ENCODE peak calls at places on chromosomes 6 and 20, in eight cellular contexts. One of them, this sample, is unnamed.

GRCh38 chr20:23448167-23448566 is 4.5 kb downstream of the CST11 start:
- DNase-seq in left ventricle myocardium inferior: no peak
- DNase-seq in CD4-positive, alpha-beta T cell: no peak
- DNase-seq in foreskin fibroblast: no peak
- DNase-seq in choroid plexus epithelial cell: no peak
- DNase-seq in H9: no peak
- DNase-seq in fibroblast of lung: no peak
- DNase-seq in heart left ventricle: no peak
- DNase-seq in this sample: no peak

GRCh38 chr6:35166160-35166919 is 25.2 kb upstream of the TCP11 start:
- DNase-seq in choroid plexus epithelial cell: no peak
- DNase-seq in foreskin fibroblast: no peak
- DNase-seq in fibroblast of lung: no peak
- DNase-seq in CD4-positive, alpha-beta T cell: no peak
- DNase-seq in left ventricle myocardium inferior: no peak
- DNase-seq in H9: no peak
- DNase-seq in heart left ventricle: no peak
- DNase-seq in this sample: no peak

GRCh38 chr6:106089981-106090380 is 3.8 kb downstream of the PRDM1 start:
- DNase-seq in heart left ventricle: no peak
- DNase-seq in H9: no peak
- DNase-seq in choroid plexus epithelial cell: peak; percentile 73
- DNase-seq in CD4-positive, alpha-beta T cell: no peak
- DNase-seq in left ventricle myocardium inferior: no peak
- DNase-seq in fibroblast of lung: peak; percentile 54
- DNase-seq in foreskin fibroblast: no peak
- DNase-seq in this sample: no peak

GRCh38 chr6:63427951-63428350 is 108.2 kb upstream of the LGSN start:
- DNase-seq in left ventricle myocardium inferior: no peak
- DNase-seq in foreskin fibroblast: no peak
- DNase-seq in H9: no peak
- DNase-seq in heart left ventricle: no peak
- DNase-seq in CD4-positive, alpha-beta T cell: no peak
- DNase-seq in choroid plexus epithelial cell: no peak
- DNase-seq in fibroblast of lung: no peak
- DNase-seq in this sample: no peak

GRCh38 chr6:40036186-40036585 is 101.9 kb upstream of the MOCS1 start:
- DNase-seq in choroid plexus epithelial cell: no peak
- DNase-seq in H9: no peak
- DNase-seq in CD4-positive, alpha-beta T cell: no peak
- DNase-seq in heart left ventricle: no peak
- DNase-seq in foreskin fibroblast: no peak
- DNase-seq in fibroblast of lung: no peak
- DNase-seq in left ventricle myocardium inferior: no peak
- DNase-seq in this sample: no peak

GRCh38 chr6:1940381-1940780 is 305.0 kb downstream of the GMDS start:
- DNase-seq in foreskin fibroblast: no peak
- DNase-seq in CD4-positive, alpha-beta T cell: no peak
- DNase-seq in left ventricle myocardium inferior: no peak
- DNase-seq in fibroblast of lung: peak; percentile 20
- DNase-seq in H9: no peak
- DNase-seq in choroid plexus epithelial cell: peak; percentile 74
- DNase-seq in heart left ventricle: no peak
- DNase-seq in this sample: peak; percentile 27

GRCh38 chr20:17709361-17710293 is 9.9 kb downstream of the BANF2 start:
- DNase-seq in left ventricle myocardium inferior: no peak
- DNase-seq in fibroblast of lung: no peak
- DNase-seq in H9: no peak
- DNase-seq in heart left ventricle: no peak
- DNase-seq in foreskin fibroblast: no peak
- DNase-seq in CD4-positive, alpha-beta T cell: no peak
- DNase-seq in choroid plexus epithelial cell: no peak
- DNase-seq in this sample: no peak

GRCh38 chr6:32974541-32975308 is 6.3 kb downstream of the BRD2 start:
- DNase-seq in choroid plexus epithelial cell: no peak
- DNase-seq in heart left ventricle: peak; percentile 58
- DNase-seq in fibroblast of lung: no peak
- DNase-seq in left ventricle myocardium inferior: no peak
- DNase-seq in H9: no peak
- DNase-seq in foreskin fibroblast: no peak
- DNase-seq in CD4-positive, alpha-beta T cell: no peak
- DNase-seq in this sample: no peak

GRCh38 chr20:20359628-20360027 is 8.3 kb upstream of the INSM1 start:
- DNase-seq in foreskin fibroblast: no peak
- DNase-seq in H9: no peak
- DNase-seq in left ventricle myocardium inferior: no peak
- DNase-seq in heart left ventricle: no peak
- DNase-seq in CD4-positive, alpha-beta T cell: no peak
- DNase-seq in fibroblast of lung: no peak
- DNase-seq in choroid plexus epithelial cell: no peak
- DNase-seq in this sample: no peak

GRCh38 chr6:57108691-57109090 is 18.7 kb downstream of the ZNF451 start:
- DNase-seq in left ventricle myocardium inferior: no peak
- DNase-seq in choroid plexus epithelial cell: no peak
- DNase-seq in H9: no peak
- DNase-seq in fibroblast of lung: no peak
- DNase-seq in heart left ventricle: no peak
- DNase-seq in CD4-positive, alpha-beta T cell: no peak
- DNase-seq in foreskin fibroblast: no peak
- DNase-seq in this sample: no peak

GRCh38 chr6:5504078-5504477 is 242.8 kb downstream of the FARS2 start:
- DNase-seq in foreskin fibroblast: no peak
- DNase-seq in H9: no peak
- DNase-seq in fibroblast of lung: no peak
- DNase-seq in choroid plexus epithelial cell: no peak
- DNase-seq in CD4-positive, alpha-beta T cell: no peak
- DNase-seq in heart left ventricle: no peak
- DNase-seq in left ventricle myocardium inferior: no peak
- DNase-seq in this sample: no peak

GRCh38 chr6:13848553-13849150 is 34.3 kb upstream of the MCUR1 start:
- DNase-seq in CD4-positive, alpha-beta T cell: no peak
- DNase-seq in foreskin fibroblast: no peak
- DNase-seq in H9: peak; percentile 32
- DNase-seq in heart left ventricle: no peak
- DNase-seq in left ventricle myocardium inferior: no peak
- DNase-seq in choroid plexus epithelial cell: peak; percentile 39
- DNase-seq in fibroblast of lung: peak; percentile 25
- DNase-seq in this sample: no peak

GRCh38 chr6:13851803-13852202 is 37.4 kb upstream of the MCUR1 start:
- DNase-seq in fibroblast of lung: no peak
- DNase-seq in heart left ventricle: no peak
- DNase-seq in left ventricle myocardium inferior: no peak
- DNase-seq in choroid plexus epithelial cell: no peak
- DNase-seq in foreskin fibroblast: no peak
- DNase-seq in H9: no peak
- DNase-seq in CD4-positive, alpha-beta T cell: no peak
- DNase-seq in this sample: no peak

GRCh38 chr6:13847651-13848050 is 33.3 kb upstream of the MCUR1 start:
- DNase-seq in H9: peak; percentile 13
- DNase-seq in heart left ventricle: no peak
- DNase-seq in CD4-positive, alpha-beta T cell: no peak
- DNase-seq in fibroblast of lung: no peak
- DNase-seq in choroid plexus epithelial cell: no peak
- DNase-seq in left ventricle myocardium inferior: no peak
- DNase-seq in foreskin fibroblast: no peak
- DNase-seq in this sample: no peak

DNA sequence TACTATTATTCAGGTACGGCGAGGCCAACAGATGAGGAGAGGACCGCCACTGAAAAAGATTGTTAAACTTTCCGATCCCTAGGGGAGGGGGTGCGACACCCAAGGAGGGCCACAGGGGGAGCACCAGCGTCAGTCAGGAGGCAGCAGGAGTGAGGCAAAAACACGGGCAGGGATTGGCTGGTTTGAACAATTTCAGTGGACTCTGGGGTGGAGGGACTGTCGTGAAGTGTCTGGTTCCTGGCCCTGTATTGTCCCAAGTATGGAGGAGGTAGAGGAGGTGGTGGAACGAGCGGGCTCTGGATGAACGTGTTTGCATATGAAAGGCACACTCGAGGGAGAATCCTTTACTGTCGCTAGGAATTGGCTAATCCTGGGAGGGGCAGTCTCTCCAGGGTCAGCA is 32.5 kb upstream of the MCUR1 start:
- DNase-seq in heart left ventricle: no peak
- DNase-seq in choroid plexus epithelial cell: no peak
- DNase-seq in H9: peak; percentile 81
- DNase-seq in left ventricle myocardium inferior: no peak
- DNase-seq in CD4-positive, alpha-beta T cell: no peak
- DNase-seq in foreskin fibroblast: no peak
- DNase-seq in fibroblast of lung: no peak
- DNase-seq in this sample: no peak
- TF ChIP-seq CTCF in heart left ventricle: no peak
- TF ChIP-seq CTCF in choroid plexus epithelial cell: peak; percentile 11
- TF ChIP-seq CTCF in H9: peak; percentile 74
- TF ChIP-seq CTCF in left ventricle myocardium inferior: no peak
- TF ChIP-seq CTCF in CD4-positive, alpha-beta T cell: no peak
- TF ChIP-seq CTCF in foreskin fibroblast: no peak
- TF ChIP-seq CTCF in fibroblast of lung: no peak
- TF ChIP-seq CTCF in this sample: no peak

DNA sequence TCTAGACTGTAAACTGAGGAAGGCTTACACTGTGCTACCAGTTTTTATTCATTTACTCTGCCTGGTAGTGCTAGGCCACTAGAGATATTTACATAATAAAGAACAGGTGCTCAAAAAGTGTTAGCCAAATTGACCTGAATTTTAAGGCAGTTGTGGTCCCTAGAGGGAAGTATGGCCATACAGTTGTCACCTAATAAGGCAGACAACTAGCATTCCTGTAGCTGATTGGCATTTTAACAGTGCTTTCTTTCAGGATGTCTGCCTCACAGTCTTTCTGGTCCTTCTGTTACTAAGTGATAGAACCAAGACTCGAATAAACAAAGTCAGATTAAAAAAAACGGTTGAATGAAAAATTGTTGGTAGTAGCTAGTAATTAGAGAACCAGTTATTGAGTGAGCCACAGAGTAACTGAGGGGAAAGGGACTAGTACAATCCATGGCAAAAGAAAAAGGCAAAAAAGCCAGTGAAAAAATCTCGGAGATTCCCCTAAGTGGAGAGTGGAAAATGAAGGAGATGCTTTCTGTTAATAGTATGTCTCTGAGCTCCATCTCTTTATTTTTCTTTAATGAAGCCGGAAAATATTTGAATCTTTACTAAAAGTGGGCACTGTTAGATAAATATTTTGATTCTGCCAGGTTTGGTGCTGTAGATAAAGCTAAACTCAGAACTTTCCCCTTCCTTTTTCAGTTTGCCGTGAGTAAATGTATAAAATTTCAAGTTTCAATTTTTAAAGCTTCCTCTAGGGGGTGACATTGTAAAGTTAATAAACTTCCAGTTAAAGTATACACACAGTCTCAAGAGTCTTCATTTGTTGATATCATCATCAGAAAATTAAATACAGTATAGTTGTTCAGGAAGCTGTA is 9.1 kb downstream of the VTA1 start:
- DNase-seq in foreskin fibroblast: no peak
- DNase-seq in heart left ventricle: no peak
- DNase-seq in left ventricle myocardium inferior: no peak
- DNase-seq in CD4-positive, alpha-beta T cell: no peak
- DNase-seq in choroid plexus epithelial cell: peak; percentile 54
- DNase-seq in fibroblast of lung: peak; percentile 8
- DNase-seq in H9: peak; percentile 29
- DNase-seq in this sample: no peak
- TF ChIP-seq CTCF in foreskin fibroblast: peak; percentile 5
- TF ChIP-seq CTCF in heart left ventricle: peak; percentile 53
- TF ChIP-seq CTCF in left ventricle myocardium inferior: peak; percentile 57
- TF ChIP-seq CTCF in CD4-positive, alpha-beta T cell: peak; percentile 68
- TF ChIP-seq CTCF in choroid plexus epithelial cell: peak; percentile 40
- TF ChIP-seq CTCF in fibroblast of lung: peak; percentile 38
- TF ChIP-seq CTCF in H9: peak; percentile 65
- TF ChIP-seq CTCF in this sample: peak; percentile 41

GRCh38 chr6:162622572-162622971 is 105.0 kb downstream of the PRKN start:
- DNase-seq in H9: no peak
- DNase-seq in CD4-positive, alpha-beta T cell: no peak
- DNase-seq in heart left ventricle: no peak
- DNase-seq in foreskin fibroblast: no peak
- DNase-seq in left ventricle myocardium inferior: no peak
- DNase-seq in choroid plexus epithelial cell: no peak
- DNase-seq in fibroblast of lung: no peak
- DNase-seq in this sample: no peak

GRCh38 chr6:162615016-162615717 is 112.4 kb downstream of the PRKN start:
- DNase-seq in heart left ventricle: no peak
- DNase-seq in fibroblast of lung: no peak
- DNase-seq in left ventricle myocardium inferior: no peak
- DNase-seq in H9: no peak
- DNase-seq in foreskin fibroblast: no peak
- DNase-seq in choroid plexus epithelial cell: peak; percentile 40
- DNase-seq in CD4-positive, alpha-beta T cell: no peak
- DNase-seq in this sample: no peak

GRCh38 chr6:162618463-162619002 is 109.0 kb downstream of the PRKN start:
- DNase-seq in H9: no peak
- DNase-seq in fibroblast of lung: no peak
- DNase-seq in heart left ventricle: no peak
- DNase-seq in left ventricle myocardium inferior: no peak
- DNase-seq in choroid plexus epithelial cell: no peak
- DNase-seq in foreskin fibroblast: no peak
- DNase-seq in CD4-positive, alpha-beta T cell: no peak
- DNase-seq in this sample: no peak

GRCh38 chr6:162621246-162621645 is 106.3 kb downstream of the PRKN start:
- DNase-seq in H9: no peak
- DNase-seq in choroid plexus epithelial cell: peak; percentile 36
- DNase-seq in foreskin fibroblast: no peak
- DNase-seq in heart left ventricle: no peak
- DNase-seq in CD4-positive, alpha-beta T cell: no peak
- DNase-seq in fibroblast of lung: peak; percentile 78
- DNase-seq in left ventricle myocardium inferior: no peak
- DNase-seq in this sample: no peak

GRCh38 chr6:162620067-162620466 is 107.5 kb downstream of the PRKN start:
- DNase-seq in heart left ventricle: no peak
- DNase-seq in left ventricle myocardium inferior: no peak
- DNase-seq in choroid plexus epithelial cell: no peak
- DNase-seq in H9: no peak
- DNase-seq in CD4-positive, alpha-beta T cell: no peak
- DNase-seq in fibroblast of lung: no peak
- DNase-seq in foreskin fibroblast: no peak
- DNase-seq in this sample: no peak
- TF ChIP-seq CTCF in heart left ventricle: no peak
- TF ChIP-seq CTCF in left ventricle myocardium inferior: no peak
- TF ChIP-seq CTCF in choroid plexus epithelial cell: no peak
- TF ChIP-seq CTCF in H9: no peak
- TF ChIP-seq CTCF in CD4-positive, alpha-beta T cell: no peak
- TF ChIP-seq CTCF in fibroblast of lung: no peak
- TF ChIP-seq CTCF in foreskin fibroblast: no peak
- TF ChIP-seq CTCF in this sample: no peak

GRCh38 chr20:10385850-10386544 is 48.0 kb downstream of the MKKS start:
- DNase-seq in choroid plexus epithelial cell: peak; percentile 64
- DNase-seq in foreskin fibroblast: no peak
- DNase-seq in H9: no peak
- DNase-seq in left ventricle myocardium inferior: no peak
- DNase-seq in heart left ventricle: no peak
- DNase-seq in fibroblast of lung: no peak
- DNase-seq in CD4-positive, alpha-beta T cell: no peak
- DNase-seq in this sample: no peak

GRCh38 chr20:10379761-10380160 is 54.3 kb downstream of the MKKS start:
- DNase-seq in H9: no peak
- DNase-seq in left ventricle myocardium inferior: no peak
- DNase-seq in CD4-positive, alpha-beta T cell: no peak
- DNase-seq in choroid plexus epithelial cell: no peak
- DNase-seq in fibroblast of lung: no peak
- DNase-seq in foreskin fibroblast: no peak
- DNase-seq in heart left ventricle: no peak
- DNase-seq in this sample: no peak

GRCh38 chr20:10376271-10377075 is 57.5 kb downstream of the MKKS start:
- DNase-seq in H9: no peak
- DNase-seq in CD4-positive, alpha-beta T cell: no peak
- DNase-seq in choroid plexus epithelial cell: peak; percentile 55
- DNase-seq in foreskin fibroblast: peak; percentile 70
- DNase-seq in fibroblast of lung: peak; percentile 94
- DNase-seq in heart left ventricle: no peak
- DNase-seq in left ventricle myocardium inferior: no peak
- DNase-seq in this sample: no peak

GRCh38 chr20:10381477-10381876 is 52.5 kb downstream of the MKKS start:
- DNase-seq in heart left ventricle: no peak
- DNase-seq in fibroblast of lung: peak; percentile 23
- DNase-seq in foreskin fibroblast: no peak
- DNase-seq in CD4-positive, alpha-beta T cell: no peak
- DNase-seq in left ventricle myocardium inferior: no peak
- DNase-seq in H9: no peak
- DNase-seq in choroid plexus epithelial cell: no peak
- DNase-seq in this sample: no peak
- TF ChIP-seq CTCF in heart left ventricle: no peak
- TF ChIP-seq CTCF in fibroblast of lung: no peak
- TF ChIP-seq CTCF in foreskin fibroblast: no peak
- TF ChIP-seq CTCF in CD4-positive, alpha-beta T cell: no peak
- TF ChIP-seq CTCF in left ventricle myocardium inferior: no peak
- TF ChIP-seq CTCF in H9: peak; percentile 35
- TF ChIP-seq CTCF in choroid plexus epithelial cell: no peak
- TF ChIP-seq CTCF in this sample: no peak